ENCODE peak calls at places on chromosomes 4 and X, in five cellular contexts. Q is adrenal gland, X is fibroblast of the aortic adventitia, E is astrocyte of the spinal cord, Z is psoas muscle. S is an unnamed sample.
A peak's percentile ranks its signal among the peaks of the same experiment; 100 is the strongest.

GRCh38 chr4:102787096-102787867 is 26.5 kb upstream of the MANBA start:
- DNase-seq in Z (no peak), E (peak; percentile 53), X (peak; percentile 76), Q (no peak), S (peak; percentile 55)

GRCh38 chrX:136954930-136955329 is 74.4 kb upstream of the RBMX start:
- DNase-seq in Q (no peak), X (peak; percentile 64), Z (no peak), E (peak; percentile 44), S (peak; percentile 42)

GRCh38 chr4:78293348-78293747 is 236.2 kb downstream of the FRAS1 start:
- DNase-seq in Q (no peak), X (peak; percentile 76), Z (no peak), E (peak; percentile 66), S (peak; percentile 42)

GRCh38 chrX:85004255-85004654 is 578 bp downstream of the APOOL start:
- DNase-seq in Q (no peak), X (peak; percentile 19), Z (no peak), E (peak; percentile 23), S (peak; percentile 10)

GRCh38 chrX:151973851-151974335 is 583 bp downstream of the GABRE start:
- DNase-seq in E (peak; percentile 43), Q (no peak), X (peak; percentile 33), Z (no peak), S (no peak)

GRCh38 chrX:72060196-72060974 is 71.3 kb downstream of the RTL5 start:
- DNase-seq in E (no peak), Z (no peak), Q (no peak), X (no peak), S (no peak)

GRCh38 chr4:85498068-85498733 is 23.3 kb downstream of the ARHGAP24 start:
- DNase-seq in E (peak; percentile 63), X (peak; percentile 66), Z (peak; percentile 62), Q (peak; percentile 50), S (peak; percentile 79)

GRCh38 chr4:30757357-30757756 is 37.2 kb downstream of the PCDH7 start:
- DNase-seq in Q (no peak), X (peak; percentile 82), E (peak; percentile 81), Z (no peak), S (peak; percentile 68)

GRCh38 chrX:107154787-107155620 is 36.4 kb upstream of the RBM41 start:
- DNase-seq in Z (no peak), X (peak; percentile 2), E (peak; percentile 39), Q (no peak), S (peak; percentile 0)

GRCh38 chr4:120227568-120227967 is 160.9 kb upstream of the MAD2L1 start:
- DNase-seq in Q (no peak), X (no peak), E (no peak), Z (no peak), S (no peak)

GRCh38 chr4:84878541-84878940 is 87.9 kb downstream of the WDFY3 start:
- DNase-seq in X (no peak), Z (no peak), Q (no peak), E (no peak), S (peak; percentile 28)

GRCh38 chrX:9147631-9148189 is 113.8 kb upstream of the FAM9B start:
- DNase-seq in Q (no peak), X (no peak), Z (no peak), E (no peak), S (no peak)

GRCh38 chrX:54695231-54695630 is 102.8 kb downstream of the ITIH6 start:
- DNase-seq in X (peak; percentile 45), E (no peak), Q (no peak), Z (no peak), S (peak; percentile 12)

GRCh38 chr4:53963336-53963735 is 101.1 kb downstream of the CHIC2 start:
- DNase-seq in E (no peak), Q (no peak), Z (no peak), X (no peak), S (no peak)

GRCh38 chr4:170538821-170539473 is 449.2 kb upstream of the AADAT start:
- DNase-seq in Q (no peak), E (no peak), X (no peak), Z (no peak), S (no peak)

GRCh38 chr4:15376594-15376993 is 51.2 kb upstream of the C1QTNF7 start:
- DNase-seq in X (no peak), E (peak; percentile 42), Z (no peak), Q (no peak), S (peak; percentile 21)

GRCh38 chr4:16627999-16628398 is 270.4 kb downstream of the LDB2 start:
- DNase-seq in Q (no peak), Z (no peak), X (peak; percentile 98), E (peak; percentile 86), S (peak; percentile 86)

GRCh38 chrX:53723381-53723780 is 36.9 kb upstream of the HUWE1 start:
- DNase-seq in E (no peak), Q (no peak), Z (no peak), X (no peak), S (no peak)

GRCh38 chr4:93066746-93067145 is 761.8 kb upstream of the ATOH1 start:
- DNase-seq in Q (no peak), Z (no peak), E (peak; percentile 45), X (no peak), S (no peak)

GRCh38 chr4:122309988-122310626 is 68.7 kb upstream of the ADAD1 start:
- DNase-seq in Z (no peak), E (peak; percentile 13), Q (no peak), X (peak; percentile 35), S (peak; percentile 27)

GRCh38 chr4:129808242-129808641 is 712.3 kb downstream of the C4orf33 start:
- DNase-seq in Z (no peak), Q (no peak), X (no peak), E (no peak), S (no peak)

GRCh38 chr4:112225157-112225556 is 6.4 kb upstream of the AP1AR start:
- DNase-seq in Z (no peak), X (no peak), Q (no peak), E (no peak), S (no peak)

GRCh38 chr4:80058740-80059139 is 14.3 kb downstream of the ANTXR2 start:
- DNase-seq in Z (no peak), X (no peak), Q (no peak), E (peak; percentile 43), S (no peak)

GRCh38 chr4:186030795-186031194 is 38.2 kb upstream of the TLR3 start:
- DNase-seq in X (no peak), Z (no peak), E (no peak), Q (no peak), S (no peak)

GRCh38 chr4:186032259-186032658 is 36.7 kb upstream of the TLR3 start:
- DNase-seq in E (no peak), X (peak; percentile 17), Z (no peak), Q (no peak), S (no peak)

GRCh38 chr4:186027405-186027804 is 41.6 kb upstream of the TLR3 start:
- DNase-seq in E (no peak), Z (no peak), X (no peak), Q (no peak), S (no peak)

GRCh38 chr4:186033027-186033426 is 35.9 kb upstream of the TLR3 start:
- DNase-seq in Q (no peak), Z (no peak), X (no peak), E (no peak), S (no peak)

DNA sequence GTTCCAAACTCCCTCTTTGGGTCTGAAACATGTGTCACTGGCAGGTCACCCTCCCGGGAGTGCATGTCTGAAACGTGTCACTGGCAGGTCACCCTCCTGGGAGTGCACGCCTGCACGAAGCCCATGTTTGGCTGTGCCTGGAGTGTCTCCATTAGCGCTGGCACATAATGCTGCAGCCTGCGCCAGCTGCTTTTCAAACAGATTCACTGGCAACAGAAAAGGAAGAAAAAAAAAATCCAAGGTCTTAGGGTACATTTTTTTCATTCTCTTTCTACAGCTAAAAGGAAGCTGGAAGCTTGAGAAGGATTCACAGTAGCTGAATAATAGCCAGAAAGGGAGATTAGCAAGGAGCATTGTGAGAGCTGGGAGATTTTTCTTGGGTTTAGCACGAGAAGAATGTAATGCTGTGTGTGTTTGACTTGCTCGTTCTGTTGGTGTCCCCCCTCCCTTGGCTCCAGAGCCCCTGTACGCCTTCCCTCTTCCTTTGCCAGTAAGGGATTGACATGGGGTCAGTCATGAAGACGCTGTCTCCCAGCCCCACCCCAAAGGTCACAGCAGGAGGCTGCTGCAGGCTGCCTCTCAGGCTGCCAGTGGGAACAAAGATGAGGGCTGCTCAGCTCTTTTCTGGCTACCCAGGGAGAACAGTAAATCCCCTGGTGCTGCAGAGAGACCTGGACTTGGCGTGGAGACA is 39.1 kb upstream of the TLR3 start:
- DNase-seq in Q (peak; percentile 84), Z (peak; percentile 84), E (peak; percentile 69), X (peak; percentile 93), S (no peak)
- H3K4me3 ChIP-seq in Q (no peak overlapping the region), Z (peak overlapping the region; percentile 41), E (no peak overlapping the region), X (peak overlapping the region; percentile 46), S (no peak overlapping the region)

DNA sequence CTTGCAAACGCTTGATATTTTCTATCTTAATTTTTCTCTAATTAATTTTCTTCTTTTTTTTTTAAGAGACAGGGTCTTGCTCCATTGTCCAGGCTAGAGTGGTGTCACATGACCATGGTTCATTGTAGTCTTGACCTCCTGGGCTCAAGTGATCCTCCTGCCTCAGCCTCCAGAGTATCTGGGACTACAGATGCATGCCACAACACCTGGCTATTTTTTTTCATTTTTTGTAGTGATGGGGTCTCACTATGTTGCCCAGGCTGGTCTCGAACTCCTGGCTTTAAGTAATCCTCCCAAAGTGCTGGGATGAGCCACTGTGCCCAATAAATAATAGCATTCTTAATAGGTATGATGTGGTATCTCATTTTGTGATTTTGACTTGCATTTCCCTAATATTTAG is 18.2 kb downstream of the SHROOM3 start:
- DNase-seq in Q (no peak), Z (no peak), X (no peak), E (no peak), S (no peak)
- TF ChIP-seq CTCF in Q (no peak), Z (no peak), X (no peak), E (no peak), S (no peak)

GRCh38 chr4:182604161-182604591 is 313.0 kb downstream of the DCTD start:
- DNase-seq in E (peak; percentile 71), Q (no peak), X (peak; percentile 43), Z (no peak), S (no peak)

GRCh38 chr4:182604953-182605352 is 312.2 kb downstream of the DCTD start:
- DNase-seq in X (peak; percentile 6), E (peak; percentile 43), Q (no peak), Z (no peak), S (no peak)

GRCh38 chr4:182608525-182608924 is 308.7 kb downstream of the DCTD start:
- DNase-seq in Z (no peak), E (no peak), X (no peak), Q (no peak), S (no peak)
- H3K4me3 ChIP-seq in Z (no peak overlapping the region), E (no peak overlapping the region), X (no peak overlapping the region), Q (no peak overlapping the region), S (no peak overlapping the region)

GRCh38 chr4:90028460-90028859 is 98.7 kb upstream of the CCSER1 start:
- DNase-seq in E (no peak), Q (no peak), X (no peak), Z (no peak), S (no peak)

GRCh38 chr4:90024519-90024918 is 102.7 kb upstream of the CCSER1 start:
- DNase-seq in X (no peak), E (no peak), Q (no peak), Z (no peak), S (no peak)

GRCh38 chr4:90027565-90027964 is 99.6 kb upstream of the CCSER1 start:
- DNase-seq in Q (no peak), X (no peak), Z (no peak), E (no peak), S (no peak)

GRCh38 chr4:90030202-90030601 is 97.0 kb upstream of the CCSER1 start:
- DNase-seq in Z (no peak), E (no peak), X (no peak), Q (no peak), S (no peak)

DNA sequence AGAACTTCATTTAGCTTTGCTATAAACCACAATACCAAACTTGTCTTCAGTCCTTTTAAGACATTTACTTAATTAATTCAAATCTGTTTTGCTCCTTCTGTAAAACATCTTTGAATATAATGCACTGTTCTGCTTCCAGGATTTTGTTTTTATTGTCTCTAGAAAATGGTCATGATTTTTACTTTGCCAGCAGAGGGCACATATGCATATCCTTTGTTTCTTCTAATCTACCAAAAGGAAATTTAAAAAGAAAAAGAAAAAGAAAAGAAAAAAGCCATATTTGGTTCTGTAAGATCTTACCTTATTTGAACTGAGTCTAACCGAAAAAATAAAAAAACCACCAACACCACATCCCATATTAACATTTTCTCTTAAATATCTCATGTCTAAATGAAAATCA is 101.9 kb upstream of the CCSER1 start:
- DNase-seq in X (peak; percentile 1), E (peak; percentile 32), Z (no peak), Q (no peak), S (no peak)
- TF ChIP-seq CTCF in X (no peak), E (peak; percentile 34), Z (no peak), Q (peak; percentile 20), S (no peak)